ENCODE peak calls at places on chromosomes 5 and 9, in eight cellular contexts. Q is uterus; T is CD8-positive, alpha-beta memory T cell; Y is ovary; D is IMR-90; G is suprapubic skin; L is GM23248; N is prostate gland. A is an unnamed sample. For H3K4me1, the result is how much of the 10 kb centered on the place peaks cover.

GRCh38 chr5:143153332-143154119 is 250.0 kb downstream of the NR3C1 start:
- DNase-seq in Q (peak), T (no peak), Y (peak), D (peak), G (peak), L (peak), N (peak), A (peak)

GRCh38 chr5:72938206-72938605 is 17.6 kb upstream of the FCHO2 start:
- DNase-seq in Q (no peak), T (no peak), Y (no peak), D (peak), G (no peak), L (no peak), N (no peak), A (no peak)

GRCh38 chr9:2307480-2307879 is 292.3 kb downstream of the SMARCA2 start:
- DNase-seq in Q (no peak), T (no peak), Y (no peak), D (peak), G (no peak), L (peak), N (no peak), A (no peak)

GRCh38 chr5:9168791-9169611 is 376.9 kb downstream of the SEMA5A start:
- DNase-seq in Q (no peak), T (no peak), Y (no peak), D (peak), G (no peak), L (no peak), N (no peak), A (no peak)

GRCh38 chr9:93308158-93308602 is 124.2 kb downstream of the WNK2 start:
- DNase-seq in Q (peak), T (no peak), Y (no peak), D (no peak), G (peak), L (no peak), N (no peak), A (no peak)

GRCh38 chr9:114169029-114169939 is 13.9 kb downstream of the COL27A1 start:
- DNase-seq in Q (no peak), T (no peak), Y (no peak), D (peak), G (no peak), L (no peak), N (no peak), A (no peak)

GRCh38 chr5:94288937-94289336 is 329.5 kb downstream of the KIAA0825 start:
- DNase-seq in Q (no peak), T (no peak), Y (no peak), D (peak), G (no peak), L (peak), N (no peak), A (no peak)

GRCh38 chr9:21943464-21943863 is 50.7 kb downstream of the CDKN2A start:
- DNase-seq in Q (no peak), T (no peak), Y (no peak), D (no peak), G (no peak), L (no peak), N (no peak), A (no peak)

GRCh38 chr9:130302785-130303612 is 37.4 kb downstream of the HMCN2 start:
- DNase-seq in Q (no peak), T (no peak), Y (no peak), D (no peak), G (no peak), L (no peak), N (no peak), A (no peak)

GRCh38 chr5:141003791-141004601 is 37.7 kb downstream of the PCDHAC2 start:
- DNase-seq in Q (no peak), T (no peak), Y (no peak), D (no peak), G (no peak), L (peak), N (no peak), A (no peak)

GRCh38 chr9:137163101-137163661 is 6.7 kb downstream of the LRRC26 start:
- DNase-seq in Q (no peak), T (no peak), Y (no peak), D (no peak), G (no peak), L (peak), N (peak), A (no peak)

GRCh38 chr5:88938488-88938887 is 55.5 kb upstream of the MEF2C start:
- DNase-seq in Q (no peak), T (no peak), Y (no peak), D (no peak), G (no peak), L (no peak), N (no peak), A (no peak)

GRCh38 chr5:127838661-127839060 is 135.5 kb downstream of the CCDC192 start:
- DNase-seq in Q (no peak), T (no peak), Y (no peak), D (peak), G (no peak), L (peak), N (no peak), A (no peak)

GRCh38 chr5:113233606-113234005 is 201.2 kb downstream of the TSSK1B start:
- DNase-seq in Q (no peak), T (no peak), Y (no peak), D (peak), G (no peak), L (no peak), N (no peak), A (no peak)
- H3K4me1 ChIP-seq in Q (under half), T (under half), Y (under half), D (under half), G (half or more), L (under half), N (under half), A (under half)

GRCh38 chr9:72947987-72948465 is 4.8 kb downstream of the ALDH1A1 start:
- DNase-seq in Q (no peak), T (no peak), Y (no peak), D (no peak), G (no peak), L (no peak), N (no peak), A (no peak)

GRCh38 chr9:72945391-72945790 is 7.5 kb downstream of the ALDH1A1 start:
- DNase-seq in Q (no peak), T (no peak), Y (no peak), D (no peak), G (no peak), L (no peak), N (no peak), A (no peak)

GRCh38 chr9:72946821-72947220 is 6.0 kb downstream of the ALDH1A1 start:
- DNase-seq in Q (no peak), T (no peak), Y (no peak), D (no peak), G (no peak), L (no peak), N (no peak), A (no peak)

GRCh38 chr9:72943844-72944462 is 8.9 kb downstream of the ALDH1A1 start:
- DNase-seq in Q (no peak), T (no peak), Y (no peak), D (no peak), G (no peak), L (no peak), N (no peak), A (no peak)

GRCh38 chr9:72946318-72946717 is 6.5 kb downstream of the ALDH1A1 start:
- DNase-seq in Q (no peak), T (no peak), Y (no peak), D (no peak), G (no peak), L (no peak), N (no peak), A (no peak)
- H3K4me1 ChIP-seq in Q (under half), T (under half), Y (under half), D (under half), G (under half), L (under half), N (under half), A (under half)

GRCh38 chr5:173236531-173237501 is 1.8 kb upstream of the NKX2-5 start:
- DNase-seq in Q (no peak), T (no peak), Y (no peak), D (no peak), G (no peak), L (no peak), N (no peak), A (no peak)

GRCh38 chr5:173235499-173236394 is 741 bp upstream of the NKX2-5 start:
- DNase-seq in Q (no peak), T (no peak), Y (no peak), D (no peak), G (no peak), L (no peak), N (no peak), A (no peak)

GRCh38 chr5:173239233-173239593 is 4.2 kb upstream of the NKX2-5 start:
- DNase-seq in Q (no peak), T (no peak), Y (no peak), D (no peak), G (no peak), L (no peak), N (no peak), A (no peak)

GRCh38 chr5:173238312-173239232 is 3.6 kb upstream of the NKX2-5 start:
- DNase-seq in Q (no peak), T (no peak), Y (no peak), D (no peak), G (no peak), L (no peak), N (no peak), A (no peak)

GRCh38 chr5:173237821-173238220 is 2.8 kb upstream of the NKX2-5 start:
- DNase-seq in Q (no peak), T (no peak), Y (no peak), D (no peak), G (no peak), L (no peak), N (no peak), A (no peak)
- H3K4me1 ChIP-seq in Q (under half), T (under half), Y (under half), D (under half), G (under half), L (under half), N (under half), A (under half)

GRCh38 chr9:122039213-122039612 is 53.9 kb downstream of the TTLL11 start:
- DNase-seq in Q (no peak), T (no peak), Y (no peak), D (no peak), G (no peak), L (no peak), N (no peak), A (no peak)
- H3K4me1 ChIP-seq in Q (under half), T (under half), Y (under half), D (under half), G (under half), L (under half), N (under half), A (under half)

GRCh38 chr5:157558681-157559080 is 16.9 kb downstream of the ADAM19 start:
- DNase-seq in Q (no peak), T (no peak), Y (no peak), D (no peak), G (no peak), L (peak), N (no peak), A (no peak)
- H3K4me1 ChIP-seq in Q (under half), T (under half), Y (under half), D (half or more), G (under half), L (half or more), N (under half), A (half or more)

GRCh38 chr5:16312786-16313185 is 133.2 kb upstream of the MARCHF11 start:
- DNase-seq in Q (no peak), T (no peak), Y (no peak), D (peak), G (no peak), L (peak), N (no peak), A (no peak)

GRCh38 chr5:16313761-16314160 is 134.2 kb upstream of the MARCHF11 start:
- DNase-seq in Q (no peak), T (no peak), Y (no peak), D (no peak), G (no peak), L (no peak), N (no peak), A (no peak)

DNA sequence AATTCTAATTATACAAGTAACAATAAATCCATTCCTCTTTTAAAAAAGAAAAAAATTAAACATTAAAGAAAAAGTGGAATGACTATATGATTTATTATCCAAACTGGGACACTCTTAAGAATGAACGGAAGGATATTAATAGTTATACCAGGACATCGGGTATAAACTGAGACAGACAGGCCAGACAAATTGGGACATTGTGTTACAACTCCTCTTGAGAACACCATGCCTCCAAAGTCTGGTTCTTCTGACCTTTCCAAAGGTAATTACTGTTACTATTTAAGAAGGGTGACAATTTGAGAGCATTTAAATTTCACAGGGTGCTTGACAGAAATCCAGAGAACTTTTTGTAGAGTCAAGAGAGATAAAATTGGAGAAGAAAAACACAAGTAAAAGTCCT is 132.1 kb upstream of the MARCHF11 start:
- DNase-seq in Q (no peak), T (no peak), Y (no peak), D (no peak), G (no peak), L (no peak), N (no peak), A (no peak)
- H3K4me1 ChIP-seq in Q (under half), T (under half), Y (under half), D (under half), G (under half), L (under half), N (under half), A (under half)

GRCh38 chr9:79555474-79555873 is 16.3 kb upstream of the TLE4 start:
- DNase-seq in Q (no peak), T (no peak), Y (no peak), D (peak), G (no peak), L (no peak), N (no peak), A (no peak)

GRCh38 chr9:79551999-79552398 is 19.8 kb upstream of the TLE4 start:
- DNase-seq in Q (no peak), T (no peak), Y (no peak), D (no peak), G (no peak), L (no peak), N (no peak), A (no peak)

DNA sequence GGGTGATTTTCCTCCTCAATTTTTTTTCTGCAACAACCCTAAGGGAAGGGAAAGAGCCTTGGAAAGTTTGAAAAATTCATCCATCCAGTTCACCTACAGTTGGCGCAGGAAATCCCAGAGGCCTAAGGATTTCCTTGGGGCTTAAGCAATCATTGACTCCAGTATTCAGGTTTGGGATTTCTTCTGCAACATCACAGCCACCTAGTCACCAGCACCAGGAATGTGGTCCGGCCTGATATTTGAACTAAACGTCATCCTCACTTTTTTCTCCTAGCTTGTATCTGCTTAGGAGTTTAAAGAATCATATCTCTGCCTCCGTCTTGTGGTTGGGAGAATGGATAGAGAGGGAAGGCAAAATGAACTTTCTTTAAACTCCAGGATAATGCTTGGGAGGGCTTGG is 20.2 kb upstream of the TLE4 start:
- DNase-seq in Q (no peak), T (no peak), Y (no peak), D (no peak), G (no peak), L (no peak), N (no peak), A (no peak)
- H3K4me1 ChIP-seq in Q (under half), T (under half), Y (under half), D (under half), G (under half), L (under half), N (under half), A (under half)

DNA sequence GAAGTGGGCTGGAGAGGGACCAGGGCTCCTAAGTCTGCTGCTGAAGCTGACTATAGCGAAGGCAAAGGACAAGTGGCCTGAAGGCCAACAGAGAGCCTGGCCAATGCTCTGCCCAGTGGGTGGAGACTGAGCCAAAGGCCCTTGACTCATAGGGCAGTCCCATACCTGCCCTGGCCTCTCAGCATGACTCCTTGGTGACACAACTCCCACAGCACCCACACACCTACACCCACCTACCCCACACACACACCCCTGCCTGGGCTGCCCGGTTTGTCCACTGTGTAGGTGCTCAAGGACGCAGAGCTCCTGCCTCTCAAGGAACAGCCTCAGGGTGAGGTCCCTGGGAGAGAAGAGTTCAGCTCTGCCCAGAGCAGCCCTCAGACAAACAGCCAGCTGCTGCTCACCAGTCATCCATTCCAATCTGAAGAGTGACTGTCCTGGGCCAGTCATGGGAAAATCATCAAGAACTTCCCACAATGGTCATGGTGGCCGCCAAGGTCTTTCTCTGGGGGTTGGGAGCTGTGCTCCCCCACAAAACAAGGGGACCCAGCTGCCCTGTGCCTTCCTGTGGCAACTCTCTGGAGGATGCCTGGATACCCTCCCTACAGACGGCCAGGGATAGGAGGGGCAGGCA is 5.0 kb downstream of the TNIP1 start:
- DNase-seq in Q (no peak), T (no peak), Y (no peak), D (peak), G (no peak), L (peak), N (no peak), A (no peak)
- H3K4me1 ChIP-seq in Q (under half), T (half or more), Y (under half), D (under half), G (half or more), L (half or more), N (under half), A (under half)

GRCh38 chr5:150778517-150779396 is at the start of gene SMIM3:
- DNase-seq in Q (peak), T (peak), Y (peak), D (peak), G (peak), L (peak), N (peak), A (peak)
- H3K4me1 ChIP-seq in Q (under half), T (under half), Y (under half), D (under half), G (under half), L (half or more), N (under half), A (half or more)